ENCODE peak calls at places on chromosomes 16 and 17, in eight cellular contexts. One of them, this sample, is unnamed. For H3K4me1, the result is how much of the 10 kb centered on the place peaks cover.

GRCh38 chr17:41619162-41619933 is 5.0 kb downstream of the KRT17 start:
- DNase-seq in transverse colon: no peak
- DNase-seq in A549: no peak
- DNase-seq in ovary: no peak
- DNase-seq in stomach: no peak
- DNase-seq in H1: no peak
- DNase-seq in tibial nerve: no peak
- DNase-seq in sigmoid colon: peak
- DNase-seq in this sample: peak

GRCh38 chr16:25709182-25709581 is 17.4 kb downstream of the HS3ST4 start:
- DNase-seq in ovary: no peak
- DNase-seq in A549: no peak
- DNase-seq in H1: no peak
- DNase-seq in stomach: no peak
- DNase-seq in transverse colon: no peak
- DNase-seq in sigmoid colon: no peak
- DNase-seq in tibial nerve: no peak
- DNase-seq in this sample: no peak

GRCh38 chr17:82320956-82321927 is 3.8 kb upstream of the CD7 start:
- DNase-seq in H1: no peak
- DNase-seq in sigmoid colon: no peak
- DNase-seq in tibial nerve: no peak
- DNase-seq in A549: no peak
- DNase-seq in ovary: peak
- DNase-seq in stomach: no peak
- DNase-seq in transverse colon: peak
- DNase-seq in this sample: no peak

GRCh38 chr16:66741131-66741900 is 10.1 kb downstream of the DYNC1LI2 start:
- DNase-seq in sigmoid colon: peak
- DNase-seq in stomach: peak
- DNase-seq in ovary: peak
- DNase-seq in tibial nerve: peak
- DNase-seq in H1: no peak
- DNase-seq in A549: peak
- DNase-seq in transverse colon: peak
- DNase-seq in this sample: peak

GRCh38 chr16:69323428-69323827 is 7.0 kb downstream of the PDF start:
- DNase-seq in ovary: no peak
- DNase-seq in stomach: no peak
- DNase-seq in H1: no peak
- DNase-seq in transverse colon: no peak
- DNase-seq in A549: no peak
- DNase-seq in sigmoid colon: no peak
- DNase-seq in tibial nerve: no peak
- DNase-seq in this sample: no peak

GRCh38 chr17:83203073-83203471 is 123.7 kb downstream of the METRNL start:
- DNase-seq in tibial nerve: peak
- DNase-seq in sigmoid colon: peak
- DNase-seq in ovary: peak
- DNase-seq in stomach: peak
- DNase-seq in transverse colon: peak
- DNase-seq in H1: no peak
- DNase-seq in A549: no peak
- DNase-seq in this sample: peak

GRCh38 chr17:38578229-38578628 is 27.5 kb downstream of the SRCIN1 start:
- DNase-seq in stomach: no peak
- DNase-seq in tibial nerve: no peak
- DNase-seq in sigmoid colon: no peak
- DNase-seq in H1: no peak
- DNase-seq in transverse colon: no peak
- DNase-seq in ovary: no peak
- DNase-seq in A549: no peak
- DNase-seq in this sample: no peak

GRCh38 chr17:42023524-42024349 is 3.8 kb downstream of the NKIRAS2 start:
- DNase-seq in H1: no peak
- DNase-seq in sigmoid colon: peak
- DNase-seq in stomach: no peak
- DNase-seq in A549: no peak
- DNase-seq in tibial nerve: peak
- DNase-seq in transverse colon: no peak
- DNase-seq in ovary: peak
- DNase-seq in this sample: no peak

GRCh38 chr17:63029520-63029919 is 63.5 kb downstream of the TANC2 start:
- DNase-seq in tibial nerve: no peak
- DNase-seq in sigmoid colon: no peak
- DNase-seq in ovary: no peak
- DNase-seq in A549: peak
- DNase-seq in stomach: no peak
- DNase-seq in H1: no peak
- DNase-seq in transverse colon: no peak
- DNase-seq in this sample: no peak

GRCh38 chr17:75561927-75562603 is 25.5 kb upstream of the MYO15B start:
- DNase-seq in transverse colon: no peak
- DNase-seq in tibial nerve: no peak
- DNase-seq in A549: peak
- DNase-seq in stomach: peak
- DNase-seq in sigmoid colon: no peak
- DNase-seq in H1: no peak
- DNase-seq in ovary: peak
- DNase-seq in this sample: no peak
- TF ChIP-seq CTCF in transverse colon: no peak
- TF ChIP-seq CTCF in tibial nerve: no peak
- TF ChIP-seq CTCF in A549: peak
- TF ChIP-seq CTCF in stomach: no peak
- TF ChIP-seq CTCF in sigmoid colon: no peak
- TF ChIP-seq CTCF in H1: no peak
- TF ChIP-seq CTCF in ovary: no peak
- TF ChIP-seq CTCF in this sample: no peak

GRCh38 chr17:73610331-73610911 is 33.8 kb downstream of the SDK2 start:
- DNase-seq in sigmoid colon: no peak
- DNase-seq in ovary: no peak
- DNase-seq in transverse colon: no peak
- DNase-seq in stomach: no peak
- DNase-seq in H1: no peak
- DNase-seq in A549: no peak
- DNase-seq in tibial nerve: no peak
- DNase-seq in this sample: no peak

GRCh38 chr17:73611630-73612029 is 32.6 kb downstream of the SDK2 start:
- DNase-seq in H1: no peak
- DNase-seq in stomach: no peak
- DNase-seq in ovary: no peak
- DNase-seq in sigmoid colon: no peak
- DNase-seq in A549: no peak
- DNase-seq in transverse colon: no peak
- DNase-seq in tibial nerve: no peak
- DNase-seq in this sample: no peak

GRCh38 chr17:73613271-73613941 is 30.8 kb downstream of the SDK2 start:
- DNase-seq in sigmoid colon: no peak
- DNase-seq in ovary: no peak
- DNase-seq in tibial nerve: no peak
- DNase-seq in transverse colon: no peak
- DNase-seq in stomach: no peak
- DNase-seq in H1: peak
- DNase-seq in A549: no peak
- DNase-seq in this sample: no peak

GRCh38 chr17:73613947-73614655 is 30.1 kb downstream of the SDK2 start:
- DNase-seq in transverse colon: no peak
- DNase-seq in tibial nerve: no peak
- DNase-seq in sigmoid colon: no peak
- DNase-seq in stomach: no peak
- DNase-seq in H1: no peak
- DNase-seq in A549: no peak
- DNase-seq in ovary: no peak
- DNase-seq in this sample: no peak

DNA sequence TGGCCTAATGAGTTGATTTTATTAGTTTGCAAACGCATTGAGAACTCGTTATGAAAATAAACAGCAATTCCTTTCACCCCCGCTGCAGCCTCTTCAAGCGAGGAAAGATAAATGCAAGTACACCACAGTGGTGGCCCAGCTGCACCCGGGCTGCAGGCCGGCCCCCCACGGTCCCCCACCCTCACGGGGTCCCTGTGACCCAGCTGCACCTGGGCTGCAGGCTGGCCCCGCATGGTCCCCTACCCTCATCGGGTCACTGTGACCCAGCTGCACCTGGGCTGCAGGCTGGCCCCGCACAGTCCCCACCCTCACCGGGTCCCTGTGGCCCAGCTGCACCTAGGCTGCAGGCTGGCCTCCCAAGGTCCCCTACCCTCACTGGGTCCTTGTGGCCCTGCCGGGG is 32.2 kb downstream of the SDK2 start:
- DNase-seq in stomach: no peak
- DNase-seq in transverse colon: no peak
- DNase-seq in A549: no peak
- DNase-seq in sigmoid colon: no peak
- DNase-seq in H1: no peak
- DNase-seq in tibial nerve: no peak
- DNase-seq in ovary: no peak
- DNase-seq in this sample: no peak
- H3K4me1 ChIP-seq in stomach: under half
- H3K4me1 ChIP-seq in transverse colon: under half
- H3K4me1 ChIP-seq in A549: under half
- H3K4me1 ChIP-seq in sigmoid colon: under half
- H3K4me1 ChIP-seq in H1: under half
- H3K4me1 ChIP-seq in tibial nerve: under half
- H3K4me1 ChIP-seq in ovary: under half
- H3K4me1 ChIP-seq in this sample: under half

GRCh38 chr16:84524346-84524920 is 20.0 kb upstream of the MEAK7 start:
- DNase-seq in sigmoid colon: no peak
- DNase-seq in tibial nerve: no peak
- DNase-seq in A549: no peak
- DNase-seq in transverse colon: no peak
- DNase-seq in H1: no peak
- DNase-seq in ovary: no peak
- DNase-seq in stomach: no peak
- DNase-seq in this sample: no peak
- TF ChIP-seq EP300 in sigmoid colon: no peak
- TF ChIP-seq EP300 in tibial nerve: no peak
- TF ChIP-seq EP300 in A549: no peak
- TF ChIP-seq EP300 in transverse colon: no peak
- TF ChIP-seq EP300 in H1: no peak
- TF ChIP-seq EP300 in ovary: no peak
- TF ChIP-seq EP300 in stomach: no peak
- TF ChIP-seq EP300 in this sample: no peak

GRCh38 chr17:57341611-57342010 is 85.3 kb downstream of the MSI2 start:
- DNase-seq in ovary: no peak
- DNase-seq in sigmoid colon: no peak
- DNase-seq in A549: no peak
- DNase-seq in stomach: no peak
- DNase-seq in tibial nerve: no peak
- DNase-seq in transverse colon: no peak
- DNase-seq in H1: no peak
- DNase-seq in this sample: no peak
- TF ChIP-seq CTCF in ovary: no peak
- TF ChIP-seq CTCF in sigmoid colon: no peak
- TF ChIP-seq CTCF in A549: no peak
- TF ChIP-seq CTCF in stomach: no peak
- TF ChIP-seq CTCF in tibial nerve: no peak
- TF ChIP-seq CTCF in transverse colon: no peak
- TF ChIP-seq CTCF in H1: no peak
- TF ChIP-seq CTCF in this sample: no peak

GRCh38 chr16:87806608-87807546 is 41.1 kb upstream of the KLHDC4 start:
- DNase-seq in ovary: peak
- DNase-seq in stomach: peak
- DNase-seq in transverse colon: peak
- DNase-seq in A549: peak
- DNase-seq in tibial nerve: no peak
- DNase-seq in H1: no peak
- DNase-seq in sigmoid colon: peak
- DNase-seq in this sample: no peak
- H3K4me1 ChIP-seq in ovary: under half
- H3K4me1 ChIP-seq in stomach: under half
- H3K4me1 ChIP-seq in transverse colon: under half
- H3K4me1 ChIP-seq in A549: under half
- H3K4me1 ChIP-seq in tibial nerve: under half
- H3K4me1 ChIP-seq in H1: under half
- H3K4me1 ChIP-seq in sigmoid colon: under half
- H3K4me1 ChIP-seq in this sample: under half

GRCh38 chr17:77207689-77208216 is 67.0 kb downstream of the SEC14L1 start:
- DNase-seq in stomach: no peak
- DNase-seq in tibial nerve: no peak
- DNase-seq in H1: no peak
- DNase-seq in A549: no peak
- DNase-seq in transverse colon: no peak
- DNase-seq in ovary: no peak
- DNase-seq in sigmoid colon: no peak
- DNase-seq in this sample: no peak

GRCh38 chr17:77206557-77206956 is 65.8 kb downstream of the SEC14L1 start:
- DNase-seq in transverse colon: no peak
- DNase-seq in stomach: no peak
- DNase-seq in tibial nerve: no peak
- DNase-seq in H1: no peak
- DNase-seq in ovary: no peak
- DNase-seq in A549: no peak
- DNase-seq in sigmoid colon: no peak
- DNase-seq in this sample: no peak

GRCh38 chr17:77205396-77206124 is 64.8 kb downstream of the SEC14L1 start:
- DNase-seq in stomach: no peak
- DNase-seq in sigmoid colon: no peak
- DNase-seq in tibial nerve: no peak
- DNase-seq in ovary: no peak
- DNase-seq in H1: no peak
- DNase-seq in transverse colon: no peak
- DNase-seq in A549: no peak
- DNase-seq in this sample: no peak

GRCh38 chr17:77204531-77204930 is 63.8 kb downstream of the SEC14L1 start:
- DNase-seq in tibial nerve: no peak
- DNase-seq in H1: no peak
- DNase-seq in sigmoid colon: no peak
- DNase-seq in A549: no peak
- DNase-seq in transverse colon: no peak
- DNase-seq in stomach: no peak
- DNase-seq in ovary: no peak
- DNase-seq in this sample: no peak

GRCh38 chr17:77206125-77206523 is 65.4 kb downstream of the SEC14L1 start:
- DNase-seq in transverse colon: no peak
- DNase-seq in H1: no peak
- DNase-seq in stomach: no peak
- DNase-seq in A549: no peak
- DNase-seq in tibial nerve: no peak
- DNase-seq in ovary: no peak
- DNase-seq in sigmoid colon: no peak
- DNase-seq in this sample: no peak
- TF ChIP-seq EP300 in transverse colon: no peak
- TF ChIP-seq EP300 in H1: no peak
- TF ChIP-seq EP300 in stomach: no peak
- TF ChIP-seq EP300 in A549: no peak
- TF ChIP-seq EP300 in tibial nerve: no peak
- TF ChIP-seq EP300 in ovary: no peak
- TF ChIP-seq EP300 in sigmoid colon: no peak
- TF ChIP-seq EP300 in this sample: no peak